ENCODE peak calls at places on chromosomes 5 and 9, in five cellular contexts. One of them, this sample, is unnamed.

GRCh38 chr9:81477669-81478068 is 211.7 kb downstream of the TLE1 start:
- DNase-seq in neuronal stem cell: no peak
- DNase-seq in H1: no peak
- DNase-seq in trophoblast cell: no peak
- DNase-seq in IMR-90: no peak
- DNase-seq in this sample: no peak

GRCh38 chr9:117414906-117415583 is at the start of gene ASTN2:
- DNase-seq in H1: no peak
- DNase-seq in trophoblast cell: peak
- DNase-seq in IMR-90: no peak
- DNase-seq in neuronal stem cell: peak
- DNase-seq in this sample: peak

GRCh38 chr5:145762833-145763232 is 72.3 kb downstream of the PRELID2 start:
- DNase-seq in neuronal stem cell: no peak
- DNase-seq in H1: no peak
- DNase-seq in trophoblast cell: no peak
- DNase-seq in IMR-90: no peak
- DNase-seq in this sample: no peak

GRCh38 chr5:96699186-96699820 is 37.1 kb downstream of the CAST start:
- DNase-seq in neuronal stem cell: no peak
- DNase-seq in H1: no peak
- DNase-seq in trophoblast cell: peak
- DNase-seq in IMR-90: peak
- DNase-seq in this sample: peak

GRCh38 chr5:129461816-129462396 is 1.8 kb downstream of the ADAMTS19 start:
- DNase-seq in trophoblast cell: no peak
- DNase-seq in H1: no peak
- DNase-seq in IMR-90: no peak
- DNase-seq in neuronal stem cell: no peak
- DNase-seq in this sample: no peak

GRCh38 chr5:127518319-127518621 is 830 bp downstream of the PRRC1 start:
- DNase-seq in trophoblast cell: no peak
- DNase-seq in IMR-90: peak
- DNase-seq in neuronal stem cell: no peak
- DNase-seq in H1: no peak
- DNase-seq in this sample: no peak

GRCh38 chr5:157370967-157371366 is 89.0 kb upstream of the NIPAL4 start:
- DNase-seq in neuronal stem cell: no peak
- DNase-seq in H1: no peak
- DNase-seq in IMR-90: peak
- DNase-seq in trophoblast cell: no peak
- DNase-seq in this sample: peak

GRCh38 chr9:34996905-34997279 is 7.3 kb downstream of the DNAJB5 start:
- DNase-seq in neuronal stem cell: no peak
- DNase-seq in trophoblast cell: no peak
- DNase-seq in H1: no peak
- DNase-seq in IMR-90: no peak
- DNase-seq in this sample: no peak

GRCh38 chr5:53819482-53819881 is 259.0 kb downstream of the NDUFS4 start:
- DNase-seq in neuronal stem cell: no peak
- DNase-seq in H1: no peak
- DNase-seq in IMR-90: no peak
- DNase-seq in trophoblast cell: no peak
- DNase-seq in this sample: peak

GRCh38 chr9:136055715-136056545 is 39.2 kb downstream of the NACC2 start:
- DNase-seq in IMR-90: no peak
- DNase-seq in H1: no peak
- DNase-seq in trophoblast cell: no peak
- DNase-seq in neuronal stem cell: no peak
- DNase-seq in this sample: peak

GRCh38 chr9:94156549-94157407 is 72.5 kb downstream of the PTPDC1 start:
- DNase-seq in H1: no peak
- DNase-seq in neuronal stem cell: no peak
- DNase-seq in trophoblast cell: no peak
- DNase-seq in IMR-90: peak
- DNase-seq in this sample: no peak

GRCh38 chr9:124248992-124249391 is 8.8 kb upstream of the NEK6 start:
- DNase-seq in IMR-90: no peak
- DNase-seq in trophoblast cell: no peak
- DNase-seq in neuronal stem cell: no peak
- DNase-seq in H1: no peak
- DNase-seq in this sample: no peak

GRCh38 chr9:20551835-20552234 is 70.5 kb downstream of the MLLT3 start:
- DNase-seq in trophoblast cell: no peak
- DNase-seq in IMR-90: no peak
- DNase-seq in H1: no peak
- DNase-seq in neuronal stem cell: no peak
- DNase-seq in this sample: no peak

GRCh38 chr9:109986423-109987055 is 206.5 kb downstream of the PALM2AKAP2 start:
- DNase-seq in IMR-90: peak
- DNase-seq in H1: no peak
- DNase-seq in trophoblast cell: peak
- DNase-seq in neuronal stem cell: no peak
- DNase-seq in this sample: no peak

GRCh38 chr5:1745190-1745805 is 54.3 kb downstream of the MRPL36 start:
- DNase-seq in IMR-90: no peak
- DNase-seq in trophoblast cell: no peak
- DNase-seq in H1: no peak
- DNase-seq in neuronal stem cell: no peak
- DNase-seq in this sample: no peak

GRCh38 chr5:35313296-35313695 is 83.0 kb upstream of the PRLR start:
- DNase-seq in neuronal stem cell: no peak
- DNase-seq in trophoblast cell: peak
- DNase-seq in IMR-90: peak
- DNase-seq in H1: no peak
- DNase-seq in this sample: no peak

GRCh38 chr9:98998441-98999151 is 54.9 kb downstream of the COL15A1 start:
- DNase-seq in H1: peak
- DNase-seq in neuronal stem cell: peak
- DNase-seq in IMR-90: peak
- DNase-seq in trophoblast cell: peak
- DNase-seq in this sample: peak

GRCh38 chr5:115309751-115310370 is 13.4 kb upstream of the CCDC112 start:
- DNase-seq in neuronal stem cell: no peak
- DNase-seq in IMR-90: peak
- DNase-seq in trophoblast cell: peak
- DNase-seq in H1: no peak
- DNase-seq in this sample: peak

GRCh38 chr5:123721721-123722276 is 209.8 kb downstream of the CSNK1G3 start:
- DNase-seq in neuronal stem cell: no peak
- DNase-seq in trophoblast cell: no peak
- DNase-seq in H1: no peak
- DNase-seq in IMR-90: no peak
- DNase-seq in this sample: no peak

GRCh38 chr5:127725673-127726072 is 22.5 kb downstream of the CCDC192 start:
- DNase-seq in H1: no peak
- DNase-seq in IMR-90: no peak
- DNase-seq in trophoblast cell: no peak
- DNase-seq in neuronal stem cell: no peak
- DNase-seq in this sample: no peak

GRCh38 chr9:120755044-120755443 is 38.2 kb downstream of the FBXW2 start:
- DNase-seq in neuronal stem cell: no peak
- DNase-seq in H1: no peak
- DNase-seq in IMR-90: no peak
- DNase-seq in trophoblast cell: no peak
- DNase-seq in this sample: no peak

GRCh38 chr9:137611623-137612609 is 6.4 kb downstream of the ARRDC1 start:
- DNase-seq in trophoblast cell: peak
- DNase-seq in IMR-90: peak
- DNase-seq in neuronal stem cell: no peak
- DNase-seq in H1: no peak
- DNase-seq in this sample: peak

GRCh38 chr9:76621011-76621410 is 143.2 kb upstream of the PCA3 start:
- DNase-seq in H1: no peak
- DNase-seq in trophoblast cell: no peak
- DNase-seq in IMR-90: no peak
- DNase-seq in neuronal stem cell: no peak
- DNase-seq in this sample: no peak

GRCh38 chr5:68290260-68290674 is 74.7 kb downstream of the PIK3R1 start:
- DNase-seq in IMR-90: peak
- DNase-seq in trophoblast cell: no peak
- DNase-seq in H1: no peak
- DNase-seq in neuronal stem cell: no peak
- DNase-seq in this sample: no peak

GRCh38 chr9:92726971-92727715 is 37.5 kb downstream of the BICD2 start:
- DNase-seq in neuronal stem cell: no peak
- DNase-seq in IMR-90: peak
- DNase-seq in trophoblast cell: peak
- DNase-seq in H1: no peak
- DNase-seq in this sample: peak

GRCh38 chr9:120886490-120886967 is 9.5 kb upstream of the PHF19 start:
- DNase-seq in trophoblast cell: no peak
- DNase-seq in H1: no peak
- DNase-seq in neuronal stem cell: no peak
- DNase-seq in IMR-90: peak
- DNase-seq in this sample: no peak

GRCh38 chr5:125065736-125066135 is 319.3 kb upstream of the ZNF608 start:
- DNase-seq in IMR-90: no peak
- DNase-seq in trophoblast cell: no peak
- DNase-seq in neuronal stem cell: no peak
- DNase-seq in H1: no peak
- DNase-seq in this sample: no peak

GRCh38 chr5:164636456-164636855 is 1131.0 kb downstream of the MAT2B start:
- DNase-seq in H1: no peak
- DNase-seq in neuronal stem cell: no peak
- DNase-seq in trophoblast cell: no peak
- DNase-seq in IMR-90: no peak
- DNase-seq in this sample: no peak

GRCh38 chr9:14692536-14692917 is 705 bp downstream of the ZDHHC21 start:
- DNase-seq in neuronal stem cell: no peak
- DNase-seq in IMR-90: no peak
- DNase-seq in trophoblast cell: no peak
- DNase-seq in H1: no peak
- DNase-seq in this sample: no peak

GRCh38 chr5:84085387-84086041 is 299.2 kb downstream of the EDIL3 start:
- DNase-seq in IMR-90: no peak
- DNase-seq in H1: no peak
- DNase-seq in neuronal stem cell: no peak
- DNase-seq in trophoblast cell: no peak
- DNase-seq in this sample: peak

GRCh38 chr9:130290353-130291181 is 25.0 kb downstream of the HMCN2 start:
- DNase-seq in trophoblast cell: no peak
- DNase-seq in H1: no peak
- DNase-seq in IMR-90: no peak
- DNase-seq in neuronal stem cell: no peak
- DNase-seq in this sample: no peak

GRCh38 chr9:133589454-133590227 is 19.5 kb downstream of the FAM163B start:
- DNase-seq in trophoblast cell: no peak
- DNase-seq in neuronal stem cell: no peak
- DNase-seq in IMR-90: no peak
- DNase-seq in H1: peak
- DNase-seq in this sample: peak

DNA sequence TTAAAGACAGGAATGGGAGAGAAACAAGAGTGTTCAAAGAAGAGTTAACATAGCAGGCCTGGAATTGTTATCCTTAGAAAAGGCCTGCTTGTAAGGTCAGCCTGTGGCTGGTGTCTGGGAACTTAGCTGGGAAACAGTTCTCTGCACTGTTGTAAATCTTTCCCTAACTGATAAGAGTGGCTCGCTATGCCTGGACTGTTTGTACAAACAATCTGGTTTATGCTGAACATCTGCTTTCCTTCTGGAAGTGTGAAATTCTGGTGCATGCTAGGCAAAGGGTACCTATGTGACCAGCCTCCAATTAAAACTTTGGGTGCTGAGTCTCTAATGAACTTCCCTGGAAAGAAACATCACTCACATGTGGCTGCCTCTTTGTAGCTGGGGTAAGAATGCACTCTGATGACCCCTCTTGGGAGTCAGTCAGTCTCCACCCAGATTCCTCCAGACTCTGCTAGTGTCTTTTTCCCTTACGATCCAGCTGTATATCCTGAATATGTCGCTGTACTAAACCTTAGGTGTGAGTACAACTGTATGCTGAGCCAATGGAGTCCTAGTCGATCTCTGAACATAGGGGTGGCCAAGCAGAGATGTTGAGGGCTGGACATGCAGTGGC is 16.5 kb downstream of the SPARC start:
- DNase-seq in H1: no peak
- DNase-seq in trophoblast cell: no peak
- DNase-seq in neuronal stem cell: no peak
- DNase-seq in IMR-90: peak
- DNase-seq in this sample: no peak
- H3K18ac ChIP-seq in H1: no peak
- H3K18ac ChIP-seq in trophoblast cell: no peak
- H3K18ac ChIP-seq in neuronal stem cell: no peak
- H3K18ac ChIP-seq in IMR-90: peak
- H3K18ac ChIP-seq in this sample: no peak

GRCh38 chr5:154220625-154221024 is 30.1 kb downstream of the GALNT10 start:
- DNase-seq in IMR-90: peak
- DNase-seq in trophoblast cell: peak
- DNase-seq in neuronal stem cell: no peak
- DNase-seq in H1: no peak
- DNase-seq in this sample: no peak
- H2BK5ac ChIP-seq in IMR-90: peak
- H2BK5ac ChIP-seq in trophoblast cell: peak
- H2BK5ac ChIP-seq in neuronal stem cell: no peak
- H2BK5ac ChIP-seq in H1: peak
- H2BK5ac ChIP-seq in this sample: no peak

GRCh38 chr5:135364416-135365262 is 34.4 kb downstream of the MACROH2A1 start:
- DNase-seq in neuronal stem cell: no peak
- DNase-seq in trophoblast cell: no peak
- DNase-seq in H1: no peak
- DNase-seq in IMR-90: no peak
- DNase-seq in this sample: no peak

GRCh38 chr5:135367070-135367469 is 32.0 kb downstream of the MACROH2A1 start:
- DNase-seq in trophoblast cell: no peak
- DNase-seq in IMR-90: peak
- DNase-seq in neuronal stem cell: no peak
- DNase-seq in H1: no peak
- DNase-seq in this sample: no peak

GRCh38 chr5:135362102-135362501 is 36.9 kb downstream of the MACROH2A1 start:
- DNase-seq in trophoblast cell: no peak
- DNase-seq in neuronal stem cell: no peak
- DNase-seq in IMR-90: no peak
- DNase-seq in H1: no peak
- DNase-seq in this sample: no peak

GRCh38 chr5:135367554-135367953 is 31.5 kb downstream of the MACROH2A1 start:
- DNase-seq in H1: no peak
- DNase-seq in neuronal stem cell: no peak
- DNase-seq in trophoblast cell: no peak
- DNase-seq in IMR-90: no peak
- DNase-seq in this sample: no peak

DNA sequence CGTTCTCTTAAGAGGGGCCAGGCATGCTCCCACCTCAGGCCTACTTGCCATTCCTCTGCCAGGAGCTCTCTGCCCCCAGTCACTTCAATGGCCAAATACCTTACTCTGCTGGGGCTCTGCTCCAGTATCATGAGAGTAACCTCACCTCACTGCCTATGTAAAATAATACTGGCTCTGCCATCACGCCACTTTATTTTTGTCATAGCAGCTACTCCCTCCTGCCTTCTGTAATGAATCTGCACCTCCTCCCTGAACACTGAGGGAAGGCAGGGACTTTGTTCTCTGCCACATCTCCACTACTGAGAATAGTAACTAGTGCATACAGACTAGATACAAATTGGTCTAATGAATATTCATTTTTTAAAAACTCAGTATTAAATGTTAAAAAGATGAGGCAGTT is 33.8 kb downstream of the MACROH2A1 start:
- DNase-seq in H1: no peak
- DNase-seq in IMR-90: no peak
- DNase-seq in neuronal stem cell: no peak
- DNase-seq in trophoblast cell: no peak
- DNase-seq in this sample: no peak
- H3K18ac ChIP-seq in H1: no peak
- H3K18ac ChIP-seq in IMR-90: peak
- H3K18ac ChIP-seq in neuronal stem cell: no peak
- H3K18ac ChIP-seq in trophoblast cell: no peak
- H3K18ac ChIP-seq in this sample: no peak

GRCh38 chr9:111959960-111960359 is 63.3 kb downstream of the UGCG start:
- DNase-seq in neuronal stem cell: no peak
- DNase-seq in trophoblast cell: peak
- DNase-seq in IMR-90: peak
- DNase-seq in H1: no peak
- DNase-seq in this sample: peak
- H2BK5ac ChIP-seq in neuronal stem cell: no peak
- H2BK5ac ChIP-seq in trophoblast cell: no peak
- H2BK5ac ChIP-seq in IMR-90: peak
- H2BK5ac ChIP-seq in H1: no peak
- H2BK5ac ChIP-seq in this sample: no peak

This sample was measured in mesendoderm.